ENCODE peak calls at places on chromosomes 6 and 20, in nine cellular contexts. One of them, this sample, is unnamed.

GRCh38 chr6:91509039-91509438 is 922.2 kb upstream of the MAP3K7 start:
- DNase-seq in NCI-H1092 treated with DMSO at 0.1 percent for 48 hours: no peak
- DNase-seq in fibroblast of lung: no peak
- DNase-seq in right cardiac atrium: no peak
- DNase-seq in A172: no peak
- DNase-seq in HT1080: no peak
- DNase-seq in NCI-H2081: no peak
- DNase-seq in MV-4-11: no peak
- DNase-seq in activated CD4-positive, alpha-beta T cell treated with anti-CD3 and anti-CD28 coated beads, Interleukin-2, amount 10 ng/mL, durations not matched to agents 7 days and 5 days: no peak
- DNase-seq in this sample: no peak

GRCh38 chr20:58340853-58341252 is 31.3 kb downstream of the RAB22A start:
- DNase-seq in NCI-H1092 treated with DMSO at 0.1 percent for 48 hours: no peak
- DNase-seq in fibroblast of lung: peak
- DNase-seq in right cardiac atrium: no peak
- DNase-seq in A172: no peak
- DNase-seq in HT1080: peak
- DNase-seq in NCI-H2081: no peak
- DNase-seq in MV-4-11: no peak
- DNase-seq in activated CD4-positive, alpha-beta T cell treated with anti-CD3 and anti-CD28 coated beads, Interleukin-2, amount 10 ng/mL, durations not matched to agents 7 days and 5 days: no peak
- DNase-seq in this sample: peak

GRCh38 chr6:144581807-144582537 is 296.8 kb downstream of the UTRN start:
- DNase-seq in NCI-H1092 treated with DMSO at 0.1 percent for 48 hours: peak
- DNase-seq in fibroblast of lung: peak
- DNase-seq in right cardiac atrium: no peak
- DNase-seq in A172: peak
- DNase-seq in HT1080: peak
- DNase-seq in NCI-H2081: peak
- DNase-seq in MV-4-11: peak
- DNase-seq in activated CD4-positive, alpha-beta T cell treated with anti-CD3 and anti-CD28 coated beads, Interleukin-2, amount 10 ng/mL, durations not matched to agents 7 days and 5 days: peak
- DNase-seq in this sample: no peak

GRCh38 chr6:112150363-112150762 is 63.0 kb downstream of the FAM229B start:
- DNase-seq in NCI-H1092 treated with DMSO at 0.1 percent for 48 hours: no peak
- DNase-seq in fibroblast of lung: peak
- DNase-seq in right cardiac atrium: no peak
- DNase-seq in A172: no peak
- DNase-seq in HT1080: no peak
- DNase-seq in NCI-H2081: no peak
- DNase-seq in MV-4-11: no peak
- DNase-seq in activated CD4-positive, alpha-beta T cell treated with anti-CD3 and anti-CD28 coated beads, Interleukin-2, amount 10 ng/mL, durations not matched to agents 7 days and 5 days: no peak
- DNase-seq in this sample: no peak

GRCh38 chr6:73704260-73704659 is 8.3 kb downstream of the CD109 start:
- DNase-seq in NCI-H1092 treated with DMSO at 0.1 percent for 48 hours: no peak
- DNase-seq in fibroblast of lung: peak
- DNase-seq in right cardiac atrium: no peak
- DNase-seq in A172: peak
- DNase-seq in HT1080: peak
- DNase-seq in NCI-H2081: no peak
- DNase-seq in MV-4-11: peak
- DNase-seq in activated CD4-positive, alpha-beta T cell treated with anti-CD3 and anti-CD28 coated beads, Interleukin-2, amount 10 ng/mL, durations not matched to agents 7 days and 5 days: no peak
- DNase-seq in this sample: peak

GRCh38 chr6:42959917-42960242 is 674 bp upstream of the GNMT start:
- DNase-seq in NCI-H1092 treated with DMSO at 0.1 percent for 48 hours: no peak
- DNase-seq in fibroblast of lung: no peak
- DNase-seq in right cardiac atrium: no peak
- DNase-seq in A172: no peak
- DNase-seq in HT1080: no peak
- DNase-seq in NCI-H2081: no peak
- DNase-seq in MV-4-11: no peak
- DNase-seq in activated CD4-positive, alpha-beta T cell treated with anti-CD3 and anti-CD28 coated beads, Interleukin-2, amount 10 ng/mL, durations not matched to agents 7 days and 5 days: no peak
- DNase-seq in this sample: no peak

GRCh38 chr20:44034451-44034850 is 119.8 kb downstream of the TOX2 start:
- DNase-seq in NCI-H1092 treated with DMSO at 0.1 percent for 48 hours: no peak
- DNase-seq in fibroblast of lung: no peak
- DNase-seq in right cardiac atrium: no peak
- DNase-seq in A172: no peak
- DNase-seq in HT1080: no peak
- DNase-seq in NCI-H2081: no peak
- DNase-seq in MV-4-11: no peak
- DNase-seq in activated CD4-positive, alpha-beta T cell treated with anti-CD3 and anti-CD28 coated beads, Interleukin-2, amount 10 ng/mL, durations not matched to agents 7 days and 5 days: no peak
- DNase-seq in this sample: no peak

GRCh38 chr6:157713451-157714152 is 109.4 kb upstream of the SNX9 start:
- DNase-seq in NCI-H1092 treated with DMSO at 0.1 percent for 48 hours: no peak
- DNase-seq in fibroblast of lung: no peak
- DNase-seq in right cardiac atrium: peak
- DNase-seq in A172: no peak
- DNase-seq in HT1080: no peak
- DNase-seq in NCI-H2081: no peak
- DNase-seq in MV-4-11: no peak
- DNase-seq in activated CD4-positive, alpha-beta T cell treated with anti-CD3 and anti-CD28 coated beads, Interleukin-2, amount 10 ng/mL, durations not matched to agents 7 days and 5 days: no peak
- DNase-seq in this sample: no peak

GRCh38 chr6:39114395-39114706 is 635 bp downstream of the SAYSD1 start:
- DNase-seq in NCI-H1092 treated with DMSO at 0.1 percent for 48 hours: no peak
- DNase-seq in fibroblast of lung: no peak
- DNase-seq in right cardiac atrium: no peak
- DNase-seq in A172: no peak
- DNase-seq in HT1080: no peak
- DNase-seq in NCI-H2081: peak
- DNase-seq in MV-4-11: peak
- DNase-seq in activated CD4-positive, alpha-beta T cell treated with anti-CD3 and anti-CD28 coated beads, Interleukin-2, amount 10 ng/mL, durations not matched to agents 7 days and 5 days: no peak
- DNase-seq in this sample: no peak

GRCh38 chr6:28648035-28648877 is 122.6 kb downstream of the GPX5 start:
- DNase-seq in NCI-H1092 treated with DMSO at 0.1 percent for 48 hours: peak
- DNase-seq in fibroblast of lung: peak
- DNase-seq in right cardiac atrium: peak
- DNase-seq in A172: peak
- DNase-seq in HT1080: peak
- DNase-seq in NCI-H2081: peak
- DNase-seq in MV-4-11: peak
- DNase-seq in activated CD4-positive, alpha-beta T cell treated with anti-CD3 and anti-CD28 coated beads, Interleukin-2, amount 10 ng/mL, durations not matched to agents 7 days and 5 days: peak
- DNase-seq in this sample: peak

GRCh38 chr6:52301326-52301725 is 16.8 kb upstream of the MCM3 start:
- DNase-seq in NCI-H1092 treated with DMSO at 0.1 percent for 48 hours: no peak
- DNase-seq in fibroblast of lung: no peak
- DNase-seq in right cardiac atrium: no peak
- DNase-seq in A172: no peak
- DNase-seq in HT1080: no peak
- DNase-seq in NCI-H2081: no peak
- DNase-seq in MV-4-11: no peak
- DNase-seq in activated CD4-positive, alpha-beta T cell treated with anti-CD3 and anti-CD28 coated beads, Interleukin-2, amount 10 ng/mL, durations not matched to agents 7 days and 5 days: no peak
- DNase-seq in this sample: no peak

GRCh38 chr6:55953384-55953783 is 78.0 kb upstream of the BMP5 start:
- DNase-seq in NCI-H1092 treated with DMSO at 0.1 percent for 48 hours: peak
- DNase-seq in fibroblast of lung: peak
- DNase-seq in right cardiac atrium: no peak
- DNase-seq in A172: peak
- DNase-seq in HT1080: peak
- DNase-seq in NCI-H2081: peak
- DNase-seq in MV-4-11: peak
- DNase-seq in activated CD4-positive, alpha-beta T cell treated with anti-CD3 and anti-CD28 coated beads, Interleukin-2, amount 10 ng/mL, durations not matched to agents 7 days and 5 days: no peak
- DNase-seq in this sample: no peak

GRCh38 chr6:105993769-105994521 is 92.2 kb upstream of the PRDM1 start:
- DNase-seq in NCI-H1092 treated with DMSO at 0.1 percent for 48 hours: no peak
- DNase-seq in fibroblast of lung: peak
- DNase-seq in right cardiac atrium: no peak
- DNase-seq in A172: no peak
- DNase-seq in HT1080: no peak
- DNase-seq in NCI-H2081: no peak
- DNase-seq in MV-4-11: peak
- DNase-seq in activated CD4-positive, alpha-beta T cell treated with anti-CD3 and anti-CD28 coated beads, Interleukin-2, amount 10 ng/mL, durations not matched to agents 7 days and 5 days: peak
- DNase-seq in this sample: no peak

GRCh38 chr20:24821391-24821790 is 127.7 kb upstream of the CST7 start:
- DNase-seq in NCI-H1092 treated with DMSO at 0.1 percent for 48 hours: no peak
- DNase-seq in fibroblast of lung: no peak
- DNase-seq in right cardiac atrium: no peak
- DNase-seq in A172: no peak
- DNase-seq in HT1080: no peak
- DNase-seq in NCI-H2081: no peak
- DNase-seq in MV-4-11: no peak
- DNase-seq in activated CD4-positive, alpha-beta T cell treated with anti-CD3 and anti-CD28 coated beads, Interleukin-2, amount 10 ng/mL, durations not matched to agents 7 days and 5 days: no peak
- DNase-seq in this sample: no peak

GRCh38 chr20:63599396-63600050 is 25.5 kb upstream of the HELZ2 start:
- DNase-seq in NCI-H1092 treated with DMSO at 0.1 percent for 48 hours: no peak
- DNase-seq in fibroblast of lung: no peak
- DNase-seq in right cardiac atrium: no peak
- DNase-seq in A172: no peak
- DNase-seq in HT1080: no peak
- DNase-seq in NCI-H2081: no peak
- DNase-seq in MV-4-11: no peak
- DNase-seq in activated CD4-positive, alpha-beta T cell treated with anti-CD3 and anti-CD28 coated beads, Interleukin-2, amount 10 ng/mL, durations not matched to agents 7 days and 5 days: no peak
- DNase-seq in this sample: no peak

GRCh38 chr20:43787937-43788336 is 61.1 kb upstream of the GTSF1L start:
- DNase-seq in NCI-H1092 treated with DMSO at 0.1 percent for 48 hours: no peak
- DNase-seq in fibroblast of lung: no peak
- DNase-seq in right cardiac atrium: no peak
- DNase-seq in A172: no peak
- DNase-seq in HT1080: no peak
- DNase-seq in NCI-H2081: no peak
- DNase-seq in MV-4-11: no peak
- DNase-seq in activated CD4-positive, alpha-beta T cell treated with anti-CD3 and anti-CD28 coated beads, Interleukin-2, amount 10 ng/mL, durations not matched to agents 7 days and 5 days: no peak
- DNase-seq in this sample: no peak

GRCh38 chr6:146103416-146104072 is 74.7 kb downstream of the GRM1 start:
- DNase-seq in NCI-H1092 treated with DMSO at 0.1 percent for 48 hours: no peak
- DNase-seq in fibroblast of lung: no peak
- DNase-seq in right cardiac atrium: no peak
- DNase-seq in A172: no peak
- DNase-seq in HT1080: peak
- DNase-seq in NCI-H2081: no peak
- DNase-seq in MV-4-11: no peak
- DNase-seq in activated CD4-positive, alpha-beta T cell treated with anti-CD3 and anti-CD28 coated beads, Interleukin-2, amount 10 ng/mL, durations not matched to agents 7 days and 5 days: no peak
- DNase-seq in this sample: no peak

GRCh38 chr20:23096986-23097520 is 10.9 kb upstream of the CD93 start:
- DNase-seq in NCI-H1092 treated with DMSO at 0.1 percent for 48 hours: no peak
- DNase-seq in fibroblast of lung: no peak
- DNase-seq in right cardiac atrium: no peak
- DNase-seq in A172: no peak
- DNase-seq in HT1080: no peak
- DNase-seq in NCI-H2081: no peak
- DNase-seq in MV-4-11: no peak
- DNase-seq in activated CD4-positive, alpha-beta T cell treated with anti-CD3 and anti-CD28 coated beads, Interleukin-2, amount 10 ng/mL, durations not matched to agents 7 days and 5 days: no peak
- DNase-seq in this sample: no peak

GRCh38 chr20:23691675-23692074 is 2.8 kb upstream of the CST4 start:
- DNase-seq in NCI-H1092 treated with DMSO at 0.1 percent for 48 hours: no peak
- DNase-seq in fibroblast of lung: no peak
- DNase-seq in right cardiac atrium: no peak
- DNase-seq in A172: peak
- DNase-seq in HT1080: no peak
- DNase-seq in NCI-H2081: no peak
- DNase-seq in MV-4-11: no peak
- DNase-seq in activated CD4-positive, alpha-beta T cell treated with anti-CD3 and anti-CD28 coated beads, Interleukin-2, amount 10 ng/mL, durations not matched to agents 7 days and 5 days: no peak
- DNase-seq in this sample: peak

GRCh38 chr6:28985396-28986164 is 19.5 kb downstream of the ZNF311 start:
- DNase-seq in NCI-H1092 treated with DMSO at 0.1 percent for 48 hours: peak
- DNase-seq in fibroblast of lung: peak
- DNase-seq in right cardiac atrium: peak
- DNase-seq in A172: peak
- DNase-seq in HT1080: peak
- DNase-seq in NCI-H2081: peak
- DNase-seq in MV-4-11: peak
- DNase-seq in activated CD4-positive, alpha-beta T cell treated with anti-CD3 and anti-CD28 coated beads, Interleukin-2, amount 10 ng/mL, durations not matched to agents 7 days and 5 days: no peak
- DNase-seq in this sample: peak

GRCh38 chr6:100479180-100480035 is 14.7 kb upstream of the SIM1 start:
- DNase-seq in NCI-H1092 treated with DMSO at 0.1 percent for 48 hours: peak
- DNase-seq in fibroblast of lung: no peak
- DNase-seq in right cardiac atrium: no peak
- DNase-seq in A172: peak
- DNase-seq in HT1080: peak
- DNase-seq in NCI-H2081: peak
- DNase-seq in MV-4-11: no peak
- DNase-seq in activated CD4-positive, alpha-beta T cell treated with anti-CD3 and anti-CD28 coated beads, Interleukin-2, amount 10 ng/mL, durations not matched to agents 7 days and 5 days: no peak
- DNase-seq in this sample: no peak

GRCh38 chr20:57625181-57625958 is 5.1 kb upstream of the ZBP1 start:
- DNase-seq in NCI-H1092 treated with DMSO at 0.1 percent for 48 hours: no peak
- DNase-seq in fibroblast of lung: no peak
- DNase-seq in right cardiac atrium: no peak
- DNase-seq in A172: no peak
- DNase-seq in HT1080: no peak
- DNase-seq in NCI-H2081: no peak
- DNase-seq in MV-4-11: no peak
- DNase-seq in activated CD4-positive, alpha-beta T cell treated with anti-CD3 and anti-CD28 coated beads, Interleukin-2, amount 10 ng/mL, durations not matched to agents 7 days and 5 days: no peak
- DNase-seq in this sample: no peak

GRCh38 chr6:26155066-26155925 is 68.1 kb downstream of the HFE start:
- DNase-seq in NCI-H1092 treated with DMSO at 0.1 percent for 48 hours: peak
- DNase-seq in fibroblast of lung: no peak
- DNase-seq in right cardiac atrium: peak
- DNase-seq in A172: peak
- DNase-seq in HT1080: peak
- DNase-seq in NCI-H2081: peak
- DNase-seq in MV-4-11: peak
- DNase-seq in activated CD4-positive, alpha-beta T cell treated with anti-CD3 and anti-CD28 coated beads, Interleukin-2, amount 10 ng/mL, durations not matched to agents 7 days and 5 days: no peak
- DNase-seq in this sample: peak